ENCODE peak calls at places on chromosomes 7 and 10, in ten cellular contexts. B is SIG-M5; Y is thyroid gland; C is GM12865; A is spleen; I is stimulated activated CD8-positive, alpha-beta memory T cell treated with anti-CD3 and anti-CD28 coated beads, Interleukin-4, amount 100 ng/mL, for 24 hours; V is iPS-NIHi11; J is ACHN; W is CD4-positive, alpha-beta memory T cell; R is effector memory CD8-positive, alpha-beta T cell. M is an unnamed sample.

GRCh38 chr7:129553861-129554530 is 51.7 kb downstream of the SMKR1 start:
- DNase-seq in R (peak; percentile 59), V (no peak), J (no peak), Y (peak; percentile 4), W (peak; percentile 50), A (no peak), I (peak; percentile 27), B (no peak), C (peak; percentile 36), M (peak; percentile 26)

GRCh38 chr10:119811122-119811521 is 61.5 kb downstream of the MCMBP start:
- DNase-seq in J (no peak), W (no peak), R (no peak), V (no peak), I (no peak), B (no peak), C (no peak), A (no peak), Y (no peak), M (no peak)

GRCh38 chr10:69641261-69641980 is 11.4 kb downstream of the FAM241B start:
- DNase-seq in V (no peak), Y (no peak), B (no peak), I (no peak), J (no peak), W (no peak), C (no peak), R (no peak), A (peak; percentile 52), M (no peak)

GRCh38 chr10:34866848-34867247 is 51.8 kb upstream of the PARD3 start:
- DNase-seq in J (peak; percentile 42), Y (peak; percentile 20), B (no peak), V (peak; percentile 53), A (no peak), C (peak; percentile 16), W (no peak), I (no peak), R (no peak), M (no peak)

GRCh38 chr10:62817120-62817762 is 1.1 kb upstream of the EGR2 start:
- DNase-seq in B (no peak), J (peak; percentile 20), I (peak; percentile 55), W (peak; percentile 53), R (peak; percentile 65), V (peak; percentile 17), Y (peak; percentile 73), C (no peak), A (peak; percentile 93), M (peak; percentile 55)

GRCh38 chr7:106813705-106814305 is 51.3 kb upstream of the PIK3CG start:
- DNase-seq in W (no peak), I (no peak), A (no peak), J (no peak), C (no peak), B (no peak), R (no peak), V (no peak), Y (no peak), M (no peak)

GRCh38 chr10:127906548-127907377 is at the start of gene PTPRE:
- DNase-seq in I (peak; percentile 61), Y (peak; percentile 52), W (no peak), V (peak; percentile 96), B (no peak), J (peak; percentile 82), C (peak; percentile 45), R (peak; percentile 60), A (peak; percentile 96), M (peak; percentile 67)

GRCh38 chr7:111556977-111557376 is 5.3 kb downstream of the IMMP2L start:
- DNase-seq in V (no peak), Y (no peak), I (no peak), R (no peak), B (no peak), J (no peak), A (no peak), C (no peak), W (no peak), M (no peak)

GRCh38 chr10:129850790-129851189 is 113.3 kb downstream of the EBF3 start:
- DNase-seq in I (no peak), V (no peak), Y (no peak), A (no peak), B (no peak), R (no peak), C (no peak), W (no peak), J (no peak), M (no peak)

M was measured in stimulated activated CD4-positive, alpha-beta T cell treated with anti-CD3 and anti-CD28 coated beads, Interleukin-4, amount 100 ng/mL, for 48 hours.